ENCODE peak calls at places on chromosomes 2 and 18, in nine cellular contexts. G is esophagus squamous epithelium, N is heart left ventricle, O is neural progenitor cell, R is psoas muscle, U is heart right ventricle, D is tibial nerve, M is astrocyte, Q is H9. E is an unnamed sample.

GRCh38 chr2:33131108-33131507 is 184.4 kb downstream of the LTBP1 start:
- DNase-seq in G (no peak), N (no peak), O (no peak), R (no peak), U (no peak), D (no peak), M (peak; percentile 55), Q (no peak), E (no peak)

GRCh38 chr2:237232166-237232565 is 146.5 kb downstream of the COPS8 start:
- DNase-seq in G (no peak), N (no peak), O (no peak), R (no peak), U (no peak), D (no peak), M (no peak), Q (no peak), E (no peak)

GRCh38 chr2:176002684-176003225 is 688 bp upstream of the LNPK start:
- DNase-seq in G (no peak), N (peak; percentile 37), O (no peak), R (peak; percentile 65), U (no peak), D (peak; percentile 6), M (peak; percentile 25), Q (no peak), E (no peak)

GRCh38 chr2:200042102-200042735 is 86.8 kb downstream of the MAIP1 start:
- DNase-seq in G (no peak), N (no peak), O (no peak), R (no peak), U (no peak), D (no peak), M (peak; percentile 90), Q (no peak), E (no peak)

GRCh38 chr2:26459991-26460612 is 17.8 kb downstream of the OTOF start:
- DNase-seq in G (no peak), N (no peak), O (no peak), R (peak; percentile 30), U (no peak), D (no peak), M (no peak), Q (peak; percentile 51), E (no peak)

GRCh38 chr2:176088048-176088936 is 4.2 kb upstream of the HOXD13 start:
- DNase-seq in G (no peak), N (no peak), O (peak; percentile 76), R (peak; percentile 79), U (peak; percentile 59), D (peak; percentile 36), M (no peak), Q (peak; percentile 85), E (no peak)

GRCh38 chr2:202102425-202103005 is 29.5 kb downstream of the KIAA2012 start:
- DNase-seq in G (no peak), N (no peak), O (peak; percentile 24), R (no peak), U (no peak), D (no peak), M (no peak), Q (no peak), E (no peak)

GRCh38 chr2:144048631-144049060 is 471.3 kb downstream of the ZEB2 start:
- DNase-seq in G (no peak), N (no peak), O (no peak), R (no peak), U (no peak), D (no peak), M (no peak), Q (no peak), E (no peak)

GRCh38 chr18:11368020-11368419 is 218.7 kb upstream of the PIEZO2 start:
- DNase-seq in G (no peak), N (no peak), O (no peak), R (no peak), U (no peak), D (no peak), M (no peak), Q (no peak), E (no peak)

GRCh38 chr2:120765911-120766757 is 30.5 kb downstream of the GLI2 start:
- DNase-seq in G (no peak), N (peak; percentile 92), O (peak; percentile 38), R (peak; percentile 92), U (peak; percentile 85), D (peak; percentile 25), M (peak; percentile 94), Q (peak; percentile 35), E (peak; percentile 85)

GRCh38 chr18:50665519-50665918 is 105.6 kb downstream of the MAPK4 start:
- DNase-seq in G (no peak), N (peak; percentile 87), O (no peak), R (no peak), U (peak; percentile 58), D (no peak), M (no peak), Q (no peak), E (no peak)

GRCh38 chr2:239693761-239694415 is 293.1 kb upstream of the HDAC4 start:
- DNase-seq in G (no peak), N (no peak), O (no peak), R (no peak), U (no peak), D (no peak), M (no peak), Q (no peak), E (peak; percentile 50)

GRCh38 chr2:3483227-3483985 is 35.9 kb downstream of the ADI1 start:
- DNase-seq in G (no peak), N (peak; percentile 89), O (peak; percentile 42), R (peak; percentile 80), U (peak; percentile 86), D (no peak), M (peak; percentile 91), Q (peak; percentile 98), E (peak; percentile 28)

GRCh38 chr2:186683341-186683740 is 10.5 kb upstream of the FAM171B start:
- DNase-seq in G (no peak), N (no peak), O (no peak), R (no peak), U (no peak), D (no peak), M (no peak), Q (no peak), E (no peak)

GRCh38 chr2:46412010-46412409 is 67.4 kb upstream of the TMEM247 start:
- DNase-seq in G (no peak), N (no peak), O (no peak), R (no peak), U (no peak), D (no peak), M (no peak), Q (no peak), E (no peak)

GRCh38 chr2:207844648-207845047 is 74.9 kb upstream of the FZD5 start:
- DNase-seq in G (no peak), N (no peak), O (no peak), R (no peak), U (no peak), D (no peak), M (no peak), Q (no peak), E (no peak)

DNA sequence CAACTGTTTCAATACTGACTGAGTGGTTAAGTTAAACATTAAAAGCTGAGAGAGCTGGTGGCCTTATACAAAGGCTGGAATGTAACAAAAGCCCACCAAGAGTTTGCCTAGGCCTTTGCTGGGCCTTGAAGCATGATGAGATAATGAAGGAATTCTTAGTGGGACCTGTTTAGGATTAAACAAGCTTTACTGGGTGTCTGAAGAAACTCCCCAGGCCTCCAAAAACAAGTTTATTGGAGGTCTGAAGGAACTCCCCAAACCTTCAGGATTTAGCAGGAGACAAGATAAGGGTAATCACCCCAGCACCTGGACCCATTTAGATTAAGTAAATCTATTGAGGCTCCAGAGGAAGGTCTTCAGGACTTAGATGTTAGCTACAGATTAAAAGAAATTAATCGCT is 18.7 kb downstream of the PCARE start:
- DNase-seq in G (no peak), N (no peak), O (peak; percentile 30), R (no peak), U (no peak), D (no peak), M (no peak), Q (no peak), E (no peak)
- H3K27ac ChIP-seq in G (no peak overlapping the region), N (no peak overlapping the region), O (no peak overlapping the region), R (no peak overlapping the region), U (no peak overlapping the region), D (no peak overlapping the region), M (no peak overlapping the region), Q (no peak overlapping the region), E (no peak overlapping the region)

DNA sequence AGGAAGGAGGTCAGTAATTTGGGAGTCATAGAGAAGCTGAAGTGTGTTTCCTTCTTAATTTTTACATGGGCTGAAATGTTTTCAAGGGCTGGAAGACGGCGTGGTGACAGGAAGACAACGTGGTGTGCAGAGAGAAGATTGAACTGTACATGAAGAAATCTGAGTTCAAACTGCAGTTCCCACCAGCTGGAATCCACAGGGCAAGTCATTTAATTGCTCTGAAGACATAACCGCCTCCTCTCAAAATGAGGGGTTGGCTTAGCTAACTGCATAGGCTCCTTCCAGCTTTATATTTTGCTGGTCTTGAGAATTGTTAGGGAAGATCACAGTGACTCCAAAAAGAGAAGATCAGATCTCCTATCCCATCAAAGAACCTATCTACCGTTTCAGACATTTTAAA is 103.9 kb downstream of the SLC8A1 start:
- DNase-seq in G (no peak), N (peak; percentile 29), O (no peak), R (no peak), U (no peak), D (no peak), M (no peak), Q (no peak), E (no peak)
- H3K4me1 ChIP-seq in G (peaks cover 14% of the 10 kb centered on the region), N (peaks cover 73% of the 10 kb centered on the region), O (no peaks in the 10 kb centered on the region), R (no peaks in the 10 kb centered on the region), U (peaks cover 71% of the 10 kb centered on the region), D (no peaks in the 10 kb centered on the region), M (peaks cover 25% of the 10 kb centered on the region), Q (no peaks in the 10 kb centered on the region), E (peaks cover 28% of the 10 kb centered on the region)

DNA sequence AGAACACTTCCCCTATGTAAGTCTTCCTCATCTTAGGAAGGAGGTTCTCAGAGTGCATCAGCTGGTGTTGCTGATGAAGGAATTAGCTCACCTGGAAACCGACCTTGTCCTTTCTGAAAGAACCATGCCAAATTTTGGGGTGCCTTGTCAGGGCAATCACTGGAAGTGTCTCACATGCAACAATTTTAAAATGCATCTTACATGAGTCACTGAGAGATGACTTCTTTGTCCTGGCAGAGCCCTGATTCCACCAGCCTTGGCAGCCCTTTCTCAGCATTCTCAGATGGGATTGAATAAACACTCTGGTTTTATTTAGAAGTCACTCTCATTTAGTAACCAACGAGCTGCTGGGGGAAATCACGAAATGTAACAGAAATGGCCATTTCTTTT is 3.8 kb upstream of the ATP8B1 start:
- DNase-seq in G (no peak), N (no peak), O (no peak), R (no peak), U (no peak), D (peak; percentile 29), M (peak; percentile 84), Q (no peak), E (peak; percentile 83)
- H3K27ac ChIP-seq in G (peak overlapping the region; percentile 53), N (peak overlapping the region; percentile 64), O (no peak overlapping the region), R (peak overlapping the region; percentile 38), U (peak overlapping the region; percentile 12), D (no peak overlapping the region), M (peak overlapping the region; percentile 94), Q (no peak overlapping the region), E (peak overlapping the region; percentile 97)

DNA sequence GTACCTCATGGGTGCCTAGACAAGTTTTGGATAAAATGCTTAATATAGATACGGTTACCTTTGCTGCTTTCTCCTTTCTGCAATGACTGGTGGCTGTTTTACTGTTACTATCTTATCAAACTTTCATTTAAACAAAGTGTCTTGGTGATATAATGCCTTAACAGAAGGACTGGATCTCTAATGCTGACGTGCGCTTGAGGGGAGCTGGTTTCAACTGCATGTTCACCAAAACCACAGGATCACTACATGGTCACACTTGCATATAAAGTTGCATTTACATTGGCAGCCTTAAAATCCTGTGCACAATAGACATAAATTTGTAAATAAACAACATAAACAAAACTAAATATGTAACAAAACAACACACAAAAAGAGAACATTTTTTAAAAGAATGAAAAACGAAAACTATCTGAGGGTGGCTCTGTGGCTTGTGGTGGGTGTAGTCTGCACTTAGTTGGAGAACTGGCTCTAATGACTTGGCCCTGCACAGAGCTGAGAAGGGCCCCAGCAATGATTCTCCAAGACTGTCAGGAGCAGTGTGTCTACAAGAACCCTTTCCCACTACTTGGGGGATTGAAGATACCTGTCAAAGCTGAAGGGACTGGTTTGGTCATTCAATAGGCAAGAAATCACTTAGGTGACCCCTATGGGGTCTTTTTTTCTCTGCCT is 135.5 kb downstream of the UXS1 start:
- DNase-seq in G (no peak), N (no peak), O (no peak), R (no peak), U (no peak), D (no peak), M (no peak), Q (no peak), E (no peak)
- H3K4me1 ChIP-seq in G (no peaks in the 10 kb centered on the region), N (peaks cover 4% of the 10 kb centered on the region), O (peaks cover 7% of the 10 kb centered on the region), R (peaks cover under 1% of the 10 kb centered on the region), U (no peaks in the 10 kb centered on the region), D (no peaks in the 10 kb centered on the region), M (peaks cover 3% of the 10 kb centered on the region), Q (no peaks in the 10 kb centered on the region), E (peaks cover 4% of the 10 kb centered on the region)

E was measured in ascending aorta.